ENCODE peak calls at places on chromosomes 12 and 14, in four cellular contexts. T is AG04450, U is WTC11, F is OCI-LY7. J is an unnamed sample.

GRCh38 chr14:23183076-23183475 is 384 bp downstream of the SLC7A8 start:
- DNase-seq in T (no peak), U (no peak), F (peak), J (no peak)

GRCh38 chr12:131836193-131836592 is 8.0 kb downstream of the MMP17 start:
- DNase-seq in T (no peak), U (no peak), F (peak), J (no peak)

GRCh38 chr14:35335388-35336092 is 43.4 kb downstream of the PSMA6 start:
- DNase-seq in T (no peak), U (no peak), F (no peak), J (no peak)

GRCh38 chr14:80847093-80847492 is 94.4 kb downstream of the CEP128 start:
- DNase-seq in T (no peak), U (no peak), F (no peak), J (no peak)

GRCh38 chr12:103498990-103499389 is 3.2 kb upstream of the C12orf42 start:
- DNase-seq in T (no peak), U (no peak), F (no peak), J (peak)

GRCh38 chr12:50120521-50120920 is 8.5 kb downstream of the COX14 start:
- DNase-seq in T (no peak), U (no peak), F (no peak), J (no peak)

GRCh38 chr12:63150255-63151060 is 543 bp downstream of the AVPR1A start:
- DNase-seq in T (no peak), U (peak), F (no peak), J (peak)

GRCh38 chr12:121610239-121611149 is 15.8 kb upstream of the ORAI1 start:
- DNase-seq in T (no peak), U (no peak), F (no peak), J (no peak)

GRCh38 chr14:64663174-64663573 is 41.0 kb upstream of the PLEKHG3 start:
- DNase-seq in T (no peak), U (no peak), F (no peak), J (no peak)

GRCh38 chr14:75831455-75831854 is 150.3 kb downstream of the TGFB3 start:
- DNase-seq in T (no peak), U (no peak), F (no peak), J (peak)

GRCh38 chr14:65495196-65495595 is 82.7 kb downstream of the FUT8 start:
- DNase-seq in T (no peak), U (no peak), F (no peak), J (no peak)

GRCh38 chr12:45978108-45978507 is 12.3 kb downstream of the SCAF11 start:
- DNase-seq in T (no peak), U (no peak), F (no peak), J (no peak)

GRCh38 chr12:13390381-13390856 is 193.9 kb downstream of the EMP1 start:
- DNase-seq in T (no peak), U (no peak), F (no peak), J (no peak)

GRCh38 chr12:101877816-101878811 is 734 bp downstream of the DRAM1 start:
- DNase-seq in T (no peak), U (no peak), F (no peak), J (no peak)

GRCh38 chr14:57575482-57575881 is 81.8 kb upstream of the CCDC198 start:
- DNase-seq in T (no peak), U (no peak), F (no peak), J (no peak)

GRCh38 chr12:19223018-19223417 is 93.5 kb downstream of the PLEKHA5 start:
- DNase-seq in T (no peak), U (no peak), F (peak), J (no peak)

GRCh38 chr12:45324391-45324790 is 108.5 kb downstream of the ANO6 start:
- DNase-seq in T (no peak), U (no peak), F (no peak), J (no peak)

GRCh38 chr14:90354551-90355298 is 23.0 kb upstream of the NRDE2 start:
- DNase-seq in T (no peak), U (no peak), F (no peak), J (no peak)

GRCh38 chr12:18261273-18261672 is at the start of gene PIK3C2G:
- DNase-seq in T (no peak), U (no peak), F (no peak), J (no peak)

GRCh38 chr12:92530706-92531105 is 172.1 kb upstream of the PLEKHG7 start:
- DNase-seq in T (no peak), U (no peak), F (no peak), J (no peak)

GRCh38 chr14:51201890-51202289 is 38.2 kb upstream of the TMX1 start:
- DNase-seq in T (no peak), U (no peak), F (no peak), J (no peak)

GRCh38 chr12:108357834-108358579 is 18.9 kb upstream of the CMKLR1 start:
- DNase-seq in T (no peak), U (no peak), F (no peak), J (no peak)

GRCh38 chr12:98743362-98743953 is 98.4 kb downstream of the APAF1 start:
- DNase-seq in T (no peak), U (peak), F (peak), J (peak)

GRCh38 chr12:95976416-95976832 is 19.7 kb downstream of the HAL start:
- DNase-seq in T (no peak), U (no peak), F (no peak), J (no peak)

GRCh38 chr12:53736602-53737493 is 9.6 kb upstream of the CALCOCO1 start:
- DNase-seq in T (no peak), U (no peak), F (no peak), J (no peak)

GRCh38 chr12:99232324-99232723 is 415.2 kb upstream of the GARIN6 start:
- DNase-seq in T (no peak), U (no peak), F (no peak), J (no peak)

GRCh38 chr14:80713076-80713850 is 228.3 kb downstream of the CEP128 start:
- DNase-seq in T (no peak), U (no peak), F (no peak), J (no peak)

GRCh38 chr12:11264501-11264900 is 5.0 kb downstream of the PRB3 start:
- DNase-seq in T (no peak), U (no peak), F (no peak), J (no peak)

GRCh38 chr14:55298423-55298822 is 27.2 kb downstream of the FBXO34 start:
- DNase-seq in T (no peak), U (no peak), F (no peak), J (no peak)

GRCh38 chr14:35303149-35303548 is 11.0 kb downstream of the PSMA6 start:
- DNase-seq in T (no peak), U (no peak), F (no peak), J (no peak)

GRCh38 chr12:89999699-90000505 is 291.3 kb upstream of the ATP2B1 start:
- DNase-seq in T (peak), U (no peak), F (no peak), J (no peak)

GRCh38 chr12:87136330-87136976 is 880.3 kb upstream of the MGAT4C start:
- DNase-seq in T (peak), U (no peak), F (no peak), J (no peak)

GRCh38 chr12:2719405-2719804 is 75.4 kb upstream of the FKBP4 start:
- DNase-seq in T (no peak), U (no peak), F (no peak), J (no peak)

GRCh38 chr14:55077155-55077554 is 25.7 kb downstream of the MAPK1IP1L start:
- DNase-seq in T (no peak), U (no peak), F (no peak), J (peak)

GRCh38 chr12:79933580-79934264 is 1.2 kb downstream of the PPP1R12A start:
- DNase-seq in T (no peak), U (no peak), F (peak), J (peak)

GRCh38 chr12:79936670-79937069 is 1.8 kb upstream of the PPP1R12A start:
- DNase-seq in T (no peak), U (no peak), F (no peak), J (no peak)

GRCh38 chr12:79935624-79936040 is 735 bp upstream of the PPP1R12A start:
- DNase-seq in T (no peak), U (no peak), F (peak), J (no peak)

GRCh38 chr12:79934309-79935020 is 432 bp downstream of the PPP1R12A start:
- DNase-seq in T (no peak), U (peak), F (peak), J (peak)

GRCh38 chr12:79935021-79935623 is at the start of gene PPP1R12A:
- DNase-seq in T (peak), U (peak), F (peak), J (peak)
- TF ChIP-seq CTCF in T (no peak), U (no peak), F (no peak), J (no peak)

DNA sequence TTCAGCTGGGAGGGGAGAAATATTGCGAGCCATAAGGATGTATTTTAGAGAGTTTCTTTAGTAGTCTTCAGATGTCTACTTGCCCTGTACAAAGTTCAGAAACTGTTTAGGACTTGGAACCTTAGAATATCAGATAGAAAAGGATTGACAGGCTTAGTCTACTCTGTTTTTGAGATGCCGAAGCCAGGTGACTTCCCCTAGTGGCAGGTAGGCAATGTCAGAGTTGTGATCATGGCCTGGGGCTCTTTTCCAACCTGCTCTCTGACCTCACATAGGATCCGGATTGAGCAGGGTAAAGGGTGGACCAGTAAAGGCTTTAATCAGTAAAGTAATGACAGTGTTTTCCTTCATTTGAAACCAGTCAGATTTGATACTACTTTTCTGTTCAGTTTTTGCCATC is 59.6 kb downstream of the PRKCH start:
- DNase-seq in T (no peak), U (peak), F (no peak), J (peak)
- TF ChIP-seq CTCF in T (no peak), U (no peak), F (no peak), J (no peak)

GRCh38 chr12:58105225-58106119 is 164.1 kb downstream of the ATP23 start:
- DNase-seq in T (no peak), U (no peak), F (no peak), J (no peak)
- TF ChIP-seq CTCF in T (peak), U (no peak), F (peak), J (no peak)

DNA sequence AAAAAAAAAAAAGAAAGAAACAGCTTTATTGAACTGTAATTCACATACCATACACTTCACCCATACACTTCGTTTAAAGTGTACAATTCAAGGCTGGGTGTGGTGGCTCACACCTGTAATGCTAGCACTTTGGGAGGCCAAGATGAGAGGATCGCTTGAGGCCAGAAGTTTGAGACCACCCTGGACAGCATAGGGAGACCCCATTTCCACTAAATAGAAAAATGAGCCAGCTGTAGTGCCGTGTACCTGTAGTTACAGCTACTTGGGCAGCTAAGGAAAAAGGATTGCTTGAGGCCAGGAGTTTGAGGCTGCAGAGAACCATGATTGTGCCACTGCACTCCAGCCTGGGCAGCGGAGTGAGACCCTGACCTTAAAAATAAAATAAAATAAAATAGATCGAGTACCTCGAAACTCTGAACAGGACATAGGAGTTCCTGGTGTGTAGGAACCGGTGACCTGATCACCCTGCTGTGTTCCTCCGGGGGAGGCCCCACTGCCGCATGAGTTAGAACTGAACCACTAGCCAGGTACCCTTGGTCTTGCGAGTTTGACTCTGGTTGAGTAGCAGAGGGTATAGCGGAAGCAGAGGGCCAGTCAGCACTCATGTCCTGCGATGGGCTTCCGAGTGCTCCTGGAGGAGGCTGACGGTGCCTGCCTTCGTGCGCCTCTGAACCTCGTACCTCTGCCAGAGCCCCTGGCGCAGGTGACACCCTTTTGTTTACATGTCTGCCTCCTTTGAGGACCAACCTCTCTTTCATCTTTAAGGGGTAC is 80.0 kb downstream of the B4GALNT3 start:
- DNase-seq in T (no peak), U (no peak), F (no peak), J (no peak)
- TF ChIP-seq CTCF in T (no peak), U (no peak), F (no peak), J (no peak)

J was measured in activated CD8-positive, alpha-beta T cell treated with anti-CD3 and anti-CD28 coated beads for 36 hours.